ENCODE peak calls at places on chromosomes 3 and 15, in four cellular contexts. S is BE2C, N is mucosa of descending colon, W is neural progenitor cell. K is an unnamed sample. For H3K4me1, the result is how much of the 10 kb centered on the place peaks cover.

GRCh38 chr3:197736010-197736490 is 654 bp downstream of the RUBCN start:
- DNase-seq in S (peak), N (peak), W (peak), K (peak)

GRCh38 chr15:26887926-26888666 is 21.2 kb downstream of the GABRA5 start:
- DNase-seq in S (no peak), N (no peak), W (no peak), K (no peak)

GRCh38 chr3:119342176-119342575 is 48.0 kb downstream of the ARHGAP31 start:
- DNase-seq in S (no peak), N (no peak), W (no peak), K (no peak)

GRCh38 chr15:95286911-95287769 is 1043.4 kb upstream of the NR2F2 start:
- DNase-seq in S (no peak), N (no peak), W (peak), K (no peak)

GRCh38 chr15:25866251-25866650 is 3.1 kb upstream of the ATP10A start:
- DNase-seq in S (no peak), N (no peak), W (no peak), K (no peak)

GRCh38 chr3:185406127-185406620 is 43.2 kb downstream of the MAP3K13 start:
- DNase-seq in S (no peak), N (no peak), W (no peak), K (no peak)

GRCh38 chr3:50583897-50584296 is 14.6 kb downstream of the HEMK1 start:
- DNase-seq in S (no peak), N (no peak), W (no peak), K (no peak)

GRCh38 chr3:39255503-39256325 is 24.1 kb downstream of the CX3CR1 start:
- DNase-seq in S (no peak), N (no peak), W (no peak), K (peak)

GRCh38 chr15:76328962-76329361 is 7.6 kb upstream of the ISL2 start:
- DNase-seq in S (no peak), N (no peak), W (no peak), K (no peak)

GRCh38 chr15:100515758-100516157 is 13.0 kb downstream of the CERS3 start:
- DNase-seq in S (no peak), N (no peak), W (no peak), K (no peak)

GRCh38 chr15:40310001-40310959 is 2.5 kb upstream of the PLCB2 start:
- DNase-seq in S (peak), N (no peak), W (peak), K (peak)

GRCh38 chr3:126014252-126014651 is 45.3 kb downstream of the ROPN1B start:
- DNase-seq in S (no peak), N (no peak), W (no peak), K (no peak)

GRCh38 chr15:57245130-57245529 is 131.2 kb upstream of the CGNL1 start:
- DNase-seq in S (no peak), N (no peak), W (no peak), K (no peak)

GRCh38 chr3:48236531-48236930 is 4.4 kb upstream of the ZNF589 start:
- DNase-seq in S (no peak), N (no peak), W (no peak), K (peak)

GRCh38 chr15:57861805-57862586 is 155.5 kb downstream of the POLR2M start:
- DNase-seq in S (no peak), N (no peak), W (no peak), K (no peak)

GRCh38 chr15:22963546-22964125 is 16.5 kb downstream of the CYFIP1 start:
- DNase-seq in S (no peak), N (peak), W (no peak), K (peak)

GRCh38 chr15:50774450-50774849 is 8.9 kb upstream of the SPPL2A start:
- DNase-seq in S (no peak), N (no peak), W (no peak), K (no peak)

GRCh38 chr3:107710851-107711250 is 188.1 kb downstream of the BBX start:
- DNase-seq in S (no peak), N (no peak), W (no peak), K (no peak)

GRCh38 chr3:99396651-99397050 is 241.7 kb upstream of the COL8A1 start:
- DNase-seq in S (no peak), N (no peak), W (no peak), K (no peak)

GRCh38 chr3:136584728-136585127 is 167.4 kb downstream of the STAG1 start:
- DNase-seq in S (no peak), N (no peak), W (no peak), K (no peak)

GRCh38 chr15:65101891-65102708 is 12.9 kb downstream of the UBAP1L start:
- DNase-seq in S (no peak), N (no peak), W (peak), K (no peak)

GRCh38 chr15:61687124-61687523 is 373.1 kb downstream of the VPS13C start:
- DNase-seq in S (no peak), N (no peak), W (no peak), K (no peak)

GRCh38 chr15:38828031-38828532 is 263.5 kb upstream of the RASGRP1 start:
- DNase-seq in S (no peak), N (no peak), W (no peak), K (no peak)

GRCh38 chr15:75054172-75054897 is 30.9 kb downstream of the PPCDC start:
- DNase-seq in S (no peak), N (no peak), W (no peak), K (no peak)
- H3K4me1 ChIP-seq in S (under half), N (under half), W (under half), K (under half)

GRCh38 chr15:69758291-69758771 is 305.7 kb downstream of the RPLP1 start:
- DNase-seq in S (no peak), N (no peak), W (no peak), K (no peak)

GRCh38 chr15:69760890-69761568 is 308.4 kb downstream of the RPLP1 start:
- DNase-seq in S (peak), N (peak), W (no peak), K (peak)

GRCh38 chr15:69762373-69763148 is 309.9 kb downstream of the RPLP1 start:
- DNase-seq in S (no peak), N (no peak), W (peak), K (no peak)

GRCh38 chr15:69758810-69759410 is 306.3 kb downstream of the RPLP1 start:
- DNase-seq in S (no peak), N (peak), W (no peak), K (peak)

GRCh38 chr15:69760263-69760855 is 307.7 kb downstream of the RPLP1 start:
- DNase-seq in S (no peak), N (no peak), W (no peak), K (no peak)
- H3K4me1 ChIP-seq in S (under half), N (under half), W (under half), K (under half)

GRCh38 chr3:72254483-72254882 is 469.5 kb upstream of the PROK2 start:
- DNase-seq in S (no peak), N (no peak), W (no peak), K (no peak)
- H3K4me1 ChIP-seq in S (under half), N (under half), W (under half), K (under half)

GRCh38 chr3:158775801-158776399 is 26.0 kb upstream of the MFSD1 start:
- DNase-seq in S (no peak), N (no peak), W (no peak), K (no peak)
- H3K4me1 ChIP-seq in S (under half), N (under half), W (under half), K (under half)

DNA sequence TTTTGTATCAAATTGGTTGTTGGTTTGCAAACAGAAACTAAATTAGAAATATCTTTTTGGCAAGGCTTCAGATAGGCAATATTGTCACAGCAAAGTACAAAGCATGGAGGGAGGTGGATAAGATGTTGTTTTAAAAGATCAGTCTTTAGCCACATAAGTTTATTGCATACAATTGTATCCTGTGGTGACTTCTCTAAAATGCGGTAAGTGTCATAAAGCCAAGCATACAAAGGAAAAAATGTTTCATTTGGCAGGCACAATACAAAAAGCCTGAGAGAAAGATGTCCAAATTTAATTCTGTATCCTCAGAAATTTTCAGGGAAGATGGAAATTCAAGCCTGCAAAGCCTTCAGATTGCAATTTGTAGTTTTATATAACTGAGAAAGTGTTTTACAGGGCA is 7.7 kb downstream of the KAT2B start:
- DNase-seq in S (no peak), N (no peak), W (no peak), K (no peak)
- H3K4me1 ChIP-seq in S (under half), N (under half), W (under half), K (half or more)

GRCh38 chr3:194000100-194000499 is 135.8 kb upstream of the HES1 start:
- DNase-seq in S (no peak), N (no peak), W (no peak), K (no peak)
- H3K4me1 ChIP-seq in S (under half), N (under half), W (half or more), K (under half)

GRCh38 chr3:134312873-134313838 is 61.1 kb downstream of the AMOTL2 start:
- DNase-seq in S (no peak), N (peak), W (peak), K (peak)

GRCh38 chr3:134313839-134314587 is 60.2 kb downstream of the AMOTL2 start:
- DNase-seq in S (no peak), N (no peak), W (no peak), K (peak)

GRCh38 chr3:134312072-134312872 is 61.6 kb upstream of the RYK start:
- DNase-seq in S (peak), N (no peak), W (peak), K (no peak)

GRCh38 chr3:134315286-134316106 is 58.8 kb downstream of the AMOTL2 start:
- DNase-seq in S (no peak), N (no peak), W (peak), K (peak)

DNA sequence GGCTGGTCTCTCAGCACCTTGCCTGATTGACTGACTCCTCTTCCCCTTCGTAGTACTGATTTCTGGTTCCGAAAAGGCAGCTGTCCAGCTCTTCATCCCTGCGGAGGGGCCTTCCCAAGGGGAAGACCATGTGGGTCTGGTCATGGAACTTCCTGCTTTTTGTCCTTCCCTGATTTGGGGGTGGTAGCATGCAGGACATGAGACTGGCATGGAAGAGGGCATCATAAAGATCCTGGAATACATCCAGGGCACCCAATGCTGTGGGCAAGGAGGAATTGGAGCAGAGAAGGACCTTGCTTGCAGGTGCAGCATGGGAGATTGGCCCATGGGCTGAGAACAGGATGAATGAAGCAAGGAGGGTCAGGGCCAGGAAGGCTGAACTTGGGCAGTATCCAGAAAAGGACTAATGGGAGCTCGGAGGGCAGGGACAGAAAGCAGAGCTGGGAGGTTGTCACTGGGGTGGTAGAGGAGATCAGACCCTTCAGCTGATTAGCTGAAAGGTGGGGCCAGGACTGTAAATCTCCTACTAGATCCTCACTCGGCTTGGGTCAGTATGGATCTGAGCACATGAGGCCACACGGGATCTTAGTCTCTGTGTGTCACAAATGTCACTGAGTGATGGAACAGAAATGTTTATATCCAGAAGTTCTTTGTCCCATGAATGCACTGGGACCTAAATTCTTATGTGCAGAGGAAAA is 59.5 kb downstream of the AMOTL2 start:
- DNase-seq in S (no peak), N (no peak), W (no peak), K (peak)
- H3K4me1 ChIP-seq in S (under half), N (under half), W (under half), K (under half)

GRCh38 chr3:156764761-156765160 is 61.4 kb upstream of the LEKR1 start:
- DNase-seq in S (no peak), N (no peak), W (no peak), K (no peak)
- H3K4me1 ChIP-seq in S (under half), N (under half), W (under half), K (under half)

GRCh38 chr15:66703540-66703941 is 1.5 kb downstream of the SMAD6 start:
- DNase-seq in S (peak), N (peak), W (peak), K (peak)
- H3K4me1 ChIP-seq in S (under half), N (under half), W (under half), K (under half)

DNA sequence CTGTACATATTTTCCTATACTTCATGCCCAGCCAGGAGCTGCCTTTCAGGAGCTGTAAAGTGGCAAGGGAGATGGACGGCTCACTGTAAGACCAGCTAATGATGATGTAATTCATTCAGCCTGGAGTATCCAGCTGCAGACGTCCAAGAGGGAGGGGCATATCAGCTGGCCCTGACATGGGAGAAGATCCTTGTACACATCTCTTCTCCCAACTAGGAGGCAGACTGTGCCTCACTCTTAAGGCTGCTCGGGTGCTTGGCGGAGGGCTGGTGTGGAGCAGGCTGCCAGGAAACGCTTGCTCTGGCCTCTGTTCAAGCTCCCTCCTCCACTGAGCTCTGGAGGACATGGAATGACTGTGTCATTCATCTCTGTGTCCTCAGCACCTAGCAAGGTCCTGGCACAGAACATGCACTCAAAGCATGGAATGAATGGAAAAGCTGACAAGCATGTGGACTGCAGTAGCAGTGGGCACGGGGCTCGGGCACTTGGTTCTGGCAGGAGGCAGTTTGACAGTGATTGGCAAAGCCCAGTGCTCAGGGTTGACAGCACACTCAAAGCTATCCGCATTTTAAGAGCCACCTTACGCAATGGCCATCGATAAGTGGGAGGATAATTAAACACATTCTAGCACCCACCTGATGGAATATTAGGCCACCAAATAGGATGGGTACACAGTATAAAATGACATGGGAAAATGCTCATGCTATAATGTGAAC is 72.4 kb downstream of the TBC1D2B start:
- DNase-seq in S (peak), N (peak), W (no peak), K (no peak)
- H3K4me1 ChIP-seq in S (under half), N (under half), W (under half), K (half or more)

K was measured in spleen.